ENCODE peak calls at places on chromosomes 1 and 21, in six cellular contexts. J is GM23338, X is SJCRH30, V is heart left ventricle, E is K562, G is uterus. S is an unnamed sample. For H3K4me1, the result is how much of the 10 kb centered on the place peaks cover.

GRCh38 chr1:186812560-186812959 is 16.2 kb upstream of the PLA2G4A start:
- DNase-seq in J (no peak), X (no peak), V (no peak), E (no peak), G (no peak), S (no peak)

GRCh38 chr1:89022167-89022959 is at the start of gene GBP3:
- DNase-seq in J (no peak), X (no peak), V (no peak), E (no peak), G (no peak), S (no peak)

GRCh38 chr1:39189592-39190041 is 14.9 kb upstream of the MACF1 start:
- DNase-seq in J (no peak), X (no peak), V (no peak), E (no peak), G (no peak), S (no peak)

GRCh38 chr21:46116189-46116845 is 18.4 kb downstream of the COL6A2 start:
- DNase-seq in J (no peak), X (no peak), V (no peak), E (no peak), G (peak), S (peak)

GRCh38 chr1:168287237-168287664 is 6.6 kb downstream of the TBX19 start:
- DNase-seq in J (no peak), X (peak), V (no peak), E (peak), G (no peak), S (no peak)

GRCh38 chr1:42335809-42336518 is 929 bp upstream of the FOXJ3 start:
- DNase-seq in J (no peak), X (peak), V (no peak), E (no peak), G (no peak), S (no peak)

GRCh38 chr1:217133958-217134856 is 411.0 kb upstream of the ESRRG start:
- DNase-seq in J (peak), X (no peak), V (no peak), E (no peak), G (no peak), S (no peak)

GRCh38 chr1:241639653-241640148 is 468 bp downstream of the CHML start:
- DNase-seq in J (peak), X (peak), V (peak), E (peak), G (no peak), S (peak)

GRCh38 chr1:228112617-228113016 is 3.5 kb upstream of the MRPL55 start:
- DNase-seq in J (no peak), X (no peak), V (no peak), E (no peak), G (no peak), S (no peak)

GRCh38 chr1:89631756-89632155 is 1.2 kb upstream of the LRRC8C start:
- DNase-seq in J (no peak), X (no peak), V (no peak), E (no peak), G (no peak), S (no peak)

GRCh38 chr1:211237579-211237978 is 21.6 kb upstream of the RCOR3 start:
- DNase-seq in J (no peak), X (no peak), V (no peak), E (no peak), G (no peak), S (no peak)

GRCh38 chr21:38954450-38955059 is 148.8 kb downstream of the ETS2 start:
- DNase-seq in J (no peak), X (no peak), V (no peak), E (no peak), G (no peak), S (no peak)

GRCh38 chr1:229253170-229253974 is 17.5 kb upstream of the RAB4A start:
- DNase-seq in J (peak), X (peak), V (no peak), E (no peak), G (no peak), S (no peak)

GRCh38 chr1:64038965-64039926 is 164.2 kb upstream of the UBE2U start:
- DNase-seq in J (peak), X (peak), V (no peak), E (no peak), G (peak), S (no peak)

GRCh38 chr1:109113787-109114568 is at the start of gene ELAPOR1:
- DNase-seq in J (peak), X (no peak), V (peak), E (no peak), G (peak), S (peak)

GRCh38 chr1:90940746-90941145 is 81.1 kb downstream of the ZNF644 start:
- DNase-seq in J (no peak), X (no peak), V (no peak), E (no peak), G (no peak), S (no peak)

GRCh38 chr1:118136511-118136937 is 48.5 kb downstream of the SPAG17 start:
- DNase-seq in J (no peak), X (peak), V (no peak), E (no peak), G (peak), S (no peak)

GRCh38 chr1:26887125-26887524 is 3.0 kb downstream of the GPN2 start:
- DNase-seq in J (peak), X (peak), V (no peak), E (no peak), G (no peak), S (no peak)

GRCh38 chr1:171427852-171428471 is 57.4 kb upstream of the PRRC2C start:
- DNase-seq in J (no peak), X (no peak), V (no peak), E (no peak), G (no peak), S (no peak)

GRCh38 chr21:43956667-43957030 is 55.5 kb upstream of the TRAPPC10 start:
- DNase-seq in J (no peak), X (peak), V (no peak), E (no peak), G (no peak), S (no peak)

GRCh38 chr1:209633335-209633997 is 18.8 kb downstream of the LAMB3 start:
- DNase-seq in J (no peak), X (no peak), V (no peak), E (no peak), G (no peak), S (no peak)

GRCh38 chr1:54967372-54967771 is 13.1 kb upstream of the TMEM61 start:
- DNase-seq in J (no peak), X (no peak), V (no peak), E (no peak), G (no peak), S (no peak)

GRCh38 chr1:109171646-109172045 is 42.1 kb upstream of the SARS1 start:
- DNase-seq in J (no peak), X (no peak), V (no peak), E (no peak), G (no peak), S (no peak)

GRCh38 chr1:17020502-17020901 is 8.8 kb upstream of the ATP13A2 start:
- DNase-seq in J (no peak), X (no peak), V (no peak), E (no peak), G (no peak), S (no peak)

GRCh38 chr1:68958957-68959356 is 462.1 kb upstream of the DEPDC1 start:
- DNase-seq in J (no peak), X (no peak), V (no peak), E (no peak), G (no peak), S (no peak)

GRCh38 chr1:209248649-209249279 is 334.8 kb upstream of the CAMK1G start:
- DNase-seq in J (peak), X (peak), V (no peak), E (peak), G (peak), S (no peak)

GRCh38 chr1:211036701-211037494 is 97.0 kb downstream of the KCNH1 start:
- DNase-seq in J (no peak), X (peak), V (no peak), E (no peak), G (no peak), S (no peak)

GRCh38 chr1:36446261-36446660 is 4.0 kb downstream of the OSCP1 start:
- DNase-seq in J (peak), X (peak), V (peak), E (peak), G (no peak), S (no peak)

GRCh38 chr1:86231076-86231475 is 74.5 kb upstream of the COL24A1 start:
- DNase-seq in J (no peak), X (peak), V (no peak), E (no peak), G (no peak), S (no peak)

GRCh38 chr1:52002038-52002917 is 11.8 kb upstream of the RAB3B start:
- DNase-seq in J (peak), X (peak), V (no peak), E (peak), G (no peak), S (no peak)

GRCh38 chr1:10374442-10374860 is 24.4 kb upstream of the PGD start:
- DNase-seq in J (no peak), X (no peak), V (no peak), E (no peak), G (no peak), S (no peak)

GRCh38 chr1:154276797-154277196 is 4.4 kb downstream of the HAX1 start:
- DNase-seq in J (peak), X (peak), V (no peak), E (no peak), G (no peak), S (no peak)

GRCh38 chr1:12052008-12052573 is 11.0 kb upstream of the TNFRSF8 start:
- DNase-seq in J (no peak), X (peak), V (peak), E (peak), G (peak), S (no peak)

GRCh38 chr1:153465728-153466625 is 5.5 kb upstream of the S100A7 start:
- DNase-seq in J (peak), X (peak), V (peak), E (peak), G (peak), S (peak)

GRCh38 chr1:175116903-175117302 is 49.3 kb downstream of the TNN start:
- DNase-seq in J (peak), X (no peak), V (no peak), E (no peak), G (no peak), S (no peak)

GRCh38 chr1:85464497-85465098 is 361 bp downstream of the DDAH1 start:
- DNase-seq in J (peak), X (peak), V (peak), E (no peak), G (peak), S (peak)

GRCh38 chr1:246907472-246907871 is 24.3 kb downstream of the AHCTF1 start:
- DNase-seq in J (peak), X (peak), V (no peak), E (no peak), G (no peak), S (no peak)

GRCh38 chr1:40794048-40794447 is 10.5 kb downstream of the KCNQ4 start:
- DNase-seq in J (no peak), X (no peak), V (no peak), E (no peak), G (no peak), S (no peak)

GRCh38 chr1:40793617-40794016 is 10.0 kb downstream of the KCNQ4 start:
- DNase-seq in J (no peak), X (no peak), V (peak), E (no peak), G (no peak), S (no peak)

GRCh38 chr1:40789342-40789598 is 5.7 kb downstream of the KCNQ4 start:
- DNase-seq in J (no peak), X (no peak), V (no peak), E (no peak), G (no peak), S (no peak)

GRCh38 chr1:40789675-40790430 is 6.3 kb downstream of the KCNQ4 start:
- DNase-seq in J (no peak), X (no peak), V (no peak), E (no peak), G (no peak), S (no peak)

GRCh38 chr1:40792036-40792435 is 8.4 kb downstream of the KCNQ4 start:
- DNase-seq in J (no peak), X (no peak), V (no peak), E (no peak), G (no peak), S (no peak)
- H3K4me1 ChIP-seq in J (under half), X (under half), V (under half), E (under half), G (under half), S (under half)

DNA sequence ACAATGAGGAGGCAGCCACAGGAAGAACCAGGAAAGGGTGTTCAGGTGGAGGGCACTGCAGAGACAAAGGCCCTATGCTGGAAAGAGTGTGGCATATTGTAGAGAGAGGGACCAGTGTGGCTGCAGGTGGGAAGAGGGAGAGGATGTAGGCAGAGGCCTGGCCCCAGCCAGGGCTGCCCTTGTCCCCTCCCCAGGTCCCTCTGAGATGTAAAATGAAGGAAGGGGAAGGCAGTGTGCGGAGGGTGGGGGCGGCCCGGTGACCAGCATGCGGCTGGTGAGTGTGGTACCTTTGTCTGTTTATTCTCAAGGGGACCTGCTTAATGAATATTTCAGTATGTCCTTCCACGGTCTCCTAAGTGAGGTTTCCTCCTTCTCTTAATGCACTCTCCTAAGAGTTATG is 194.3 kb upstream of the TMEM51 start:
- DNase-seq in J (no peak), X (no peak), V (no peak), E (no peak), G (no peak), S (no peak)
- H3K27ac ChIP-seq in J (no peak), X (no peak), V (no peak), E (no peak), G (no peak), S (no peak)

GRCh38 chr1:35188578-35189392 is 4.2 kb downstream of the SFPQ start:
- DNase-seq in J (no peak), X (no peak), V (no peak), E (no peak), G (no peak), S (no peak)

GRCh38 chr1:35192056-35192852 is 691 bp downstream of the SFPQ start:
- DNase-seq in J (peak), X (peak), V (peak), E (peak), G (peak), S (peak)

GRCh38 chr1:35192853-35193664 is at the start of gene SFPQ:
- DNase-seq in J (peak), X (peak), V (peak), E (peak), G (peak), S (peak)

GRCh38 chr1:35191429-35192055 is 1.4 kb downstream of the SFPQ start:
- DNase-seq in J (no peak), X (no peak), V (no peak), E (no peak), G (no peak), S (no peak)

GRCh38 chr1:35190784-35191183 is 2.2 kb downstream of the SFPQ start:
- DNase-seq in J (no peak), X (peak), V (no peak), E (no peak), G (no peak), S (no peak)
- H3K4me1 ChIP-seq in J (under half), X (under half), V (half or more), E (under half), G (under half), S (under half)

DNA sequence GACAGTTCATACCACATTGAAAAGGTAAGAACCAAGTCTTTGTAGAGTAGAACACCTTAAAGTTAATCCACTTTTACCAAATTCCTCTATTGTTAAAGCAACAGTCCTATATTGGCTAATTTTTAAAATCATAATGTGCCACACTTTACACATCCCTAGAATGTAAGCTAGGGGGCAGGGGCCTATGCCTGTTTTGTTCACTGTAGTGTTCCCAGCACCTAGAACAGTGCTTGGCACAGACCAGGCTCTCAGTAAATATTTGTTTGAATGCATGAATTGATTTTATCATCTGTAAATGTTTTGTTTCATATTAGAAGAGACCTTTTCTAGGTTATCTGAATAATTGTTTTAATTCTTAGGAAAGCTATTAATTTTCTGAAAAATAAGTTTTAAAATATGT is 9.1 kb downstream of the SMAP2 start:
- DNase-seq in J (no peak), X (no peak), V (no peak), E (no peak), G (no peak), S (no peak)
- H3K27ac ChIP-seq in J (no peak), X (no peak), V (peak), E (peak), G (peak), S (peak)

GRCh38 chr1:198604973-198605372 is 33.9 kb upstream of the PTPRC start:
- DNase-seq in J (no peak), X (no peak), V (no peak), E (no peak), G (no peak), S (no peak)
- H3K4me1 ChIP-seq in J (under half), X (under half), V (under half), E (under half), G (under half), S (under half)

DNA sequence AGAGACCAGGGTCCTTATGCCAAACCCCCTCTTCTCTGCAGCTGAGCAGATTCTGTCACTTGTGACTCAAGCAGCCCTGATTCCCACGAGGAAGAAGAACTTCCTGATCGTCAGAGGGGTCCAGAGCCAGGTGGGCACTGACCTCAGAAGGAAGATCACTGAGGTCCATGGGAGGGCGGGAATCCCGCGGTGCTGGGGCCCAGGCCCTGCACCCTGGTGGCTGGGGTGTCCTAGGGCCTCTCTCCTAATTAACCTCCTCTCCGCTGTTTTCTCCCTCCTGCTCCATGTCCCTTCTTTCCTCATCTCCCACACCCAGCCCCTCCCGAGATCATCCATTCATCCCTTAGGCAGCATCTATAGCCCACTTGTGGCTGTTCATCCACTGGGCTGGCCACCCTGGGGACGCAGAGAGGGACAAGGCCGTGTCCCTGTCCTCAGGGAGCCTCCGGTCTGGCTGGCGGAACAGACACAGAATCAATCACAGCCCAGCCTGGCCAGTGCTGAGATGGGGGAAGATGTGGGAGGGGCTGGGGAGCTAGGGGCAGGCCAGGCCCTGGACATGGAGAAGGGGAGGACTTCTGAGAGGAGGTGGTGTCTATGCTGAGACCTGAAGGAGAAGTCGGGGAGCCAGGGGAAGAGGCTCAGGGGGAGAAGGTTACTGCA is 638.3 kb downstream of the MATN1 start:
- DNase-seq in J (no peak), X (no peak), V (no peak), E (no peak), G (no peak), S (no peak)
- H3K27ac ChIP-seq in J (no peak), X (no peak), V (no peak), E (no peak), G (no peak), S (no peak)

DNA sequence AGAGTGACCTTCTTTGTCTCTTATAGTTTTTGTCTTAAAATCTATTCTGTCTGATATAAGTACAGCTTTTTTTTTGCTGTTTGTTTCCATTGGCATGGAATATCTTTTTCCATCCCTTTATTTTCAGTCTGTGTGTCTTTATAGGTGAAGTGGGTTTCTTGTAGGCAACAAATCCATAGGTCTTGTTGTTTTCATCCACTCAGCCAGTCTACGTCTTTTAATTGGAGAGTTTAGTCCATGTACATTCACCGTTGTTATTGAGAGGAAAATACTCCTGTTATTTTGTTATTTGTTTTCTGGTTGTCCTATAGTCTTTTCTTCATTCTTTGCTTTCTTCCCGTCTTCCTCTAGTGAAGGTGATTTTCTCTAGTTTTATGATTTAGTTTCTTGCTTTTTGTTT is 115.9 kb downstream of the IFI44 start:
- DNase-seq in J (no peak), X (no peak), V (no peak), E (no peak), G (no peak), S (no peak)
- H3K4me1 ChIP-seq in J (under half), X (under half), V (under half), E (under half), G (under half), S (under half)

GRCh38 chr1:183675381-183675780 is 22.3 kb upstream of the APOBEC4 start:
- DNase-seq in J (no peak), X (no peak), V (no peak), E (no peak), G (no peak), S (no peak)

GRCh38 chr1:183676515-183677189 is 23.5 kb upstream of the APOBEC4 start:
- DNase-seq in J (no peak), X (no peak), V (no peak), E (no peak), G (no peak), S (no peak)

GRCh38 chr1:183674339-183674738 is 21.2 kb upstream of the APOBEC4 start:
- DNase-seq in J (no peak), X (no peak), V (no peak), E (no peak), G (peak), S (no peak)

GRCh38 chr1:183675883-183676282 is 22.8 kb upstream of the APOBEC4 start:
- DNase-seq in J (no peak), X (no peak), V (no peak), E (no peak), G (no peak), S (no peak)

GRCh38 chr1:183678819-183679218 is 25.7 kb upstream of the APOBEC4 start:
- DNase-seq in J (no peak), X (no peak), V (no peak), E (no peak), G (no peak), S (no peak)
- H3K27ac ChIP-seq in J (no peak), X (no peak), V (no peak), E (no peak), G (no peak), S (no peak)